ENCODE peak calls at places on chromosomes 16 and 17, in nine cellular contexts. Y, W, C, S, H, A, K, N and D are unnamed samples.

GRCh38 chr16:85611205-85611454 is 2.0 kb upstream of the GSE1 start:
- DNase-seq in Y (peak; percentile 42), W (no peak), C (no peak), S (no peak), H (no peak), A (no peak), K (no peak), N (no peak), D (no peak)

GRCh38 chr17:17528101-17528500 is 31.9 kb upstream of the RASD1 start:
- DNase-seq in Y (no peak), W (no peak), C (no peak), S (no peak), H (no peak), A (no peak), K (no peak), N (no peak), D (no peak)

GRCh38 chr17:40699359-40699758 is 4.2 kb downstream of the KRT24 start:
- DNase-seq in Y (no peak), W (no peak), C (no peak), S (no peak), H (no peak), A (no peak), K (no peak), N (no peak), D (no peak)

GRCh38 chr16:58638148-58639036 is 8.8 kb upstream of the CNOT1 start:
- DNase-seq in Y (peak; percentile 24), W (no peak), C (peak; percentile 89), S (no peak), H (no peak), A (no peak), K (peak; percentile 77), N (peak; percentile 74), D (peak; percentile 84)

GRCh38 chr17:40542562-40543411 is 22.5 kb downstream of the CCR7 start:
- DNase-seq in Y (peak; percentile 75), W (no peak), C (peak; percentile 89), S (peak; percentile 65), H (peak; percentile 45), A (no peak), K (no peak), N (peak; percentile 74), D (peak; percentile 96)

GRCh38 chr16:30958164-30959083 is 870 bp downstream of the SETD1A start:
- DNase-seq in Y (no peak), W (no peak), C (no peak), S (no peak), H (peak; percentile 67), A (peak; percentile 57), K (no peak), N (peak; percentile 51), D (peak; percentile 47)

GRCh38 chr17:77320501-77321256 is 179.9 kb downstream of the SEC14L1 start:
- DNase-seq in Y (no peak), W (no peak), C (peak; percentile 27), S (no peak), H (peak; percentile 5), A (no peak), K (no peak), N (peak; percentile 87), D (peak; percentile 64)

GRCh38 chr17:78357177-78357586 is 2.7 kb downstream of the SOCS3 start:
- DNase-seq in Y (peak; percentile 52), W (no peak), C (peak; percentile 78), S (no peak), H (no peak), A (no peak), K (no peak), N (peak; percentile 89), D (peak; percentile 44)

GRCh38 chr16:87945351-87946042 is 5.7 kb upstream of the BANP start:
- DNase-seq in Y (peak; percentile 80), W (no peak), C (no peak), S (no peak), H (no peak), A (no peak), K (no peak), N (peak; percentile 33), D (no peak)

GRCh38 chr17:40482722-40483121 is 18.7 kb downstream of the TNS4 start:
- DNase-seq in Y (no peak), W (no peak), C (no peak), S (no peak), H (no peak), A (no peak), K (no peak), N (no peak), D (peak; percentile 80)

GRCh38 chr16:56066617-56067016 is 124.7 kb upstream of the GNAO1 start:
- DNase-seq in Y (no peak), W (no peak), C (no peak), S (no peak), H (no peak), A (no peak), K (no peak), N (no peak), D (no peak)

GRCh38 chr17:82693168-82693867 is 5.2 kb downstream of the RAB40B start:
- DNase-seq in Y (no peak), W (no peak), C (no peak), S (no peak), H (no peak), A (no peak), K (no peak), N (no peak), D (no peak)

GRCh38 chr16:71666928-71667707 is 41.1 kb downstream of the MARVELD3 start:
- DNase-seq in Y (no peak), W (no peak), C (no peak), S (no peak), H (no peak), A (no peak), K (no peak), N (no peak), D (no peak)

GRCh38 chr17:78993241-78993956 is 13.7 kb upstream of the LGALS3BP start:
- DNase-seq in Y (peak; percentile 36), W (no peak), C (peak; percentile 60), S (peak; percentile 70), H (peak; percentile 38), A (peak; percentile 18), K (no peak), N (peak; percentile 53), D (peak; percentile 43)

GRCh38 chr17:70622382-70623260 is 453.3 kb downstream of the KCNJ2 start:
- DNase-seq in Y (peak; percentile 37), W (no peak), C (no peak), S (peak; percentile 0), H (no peak), A (no peak), K (no peak), N (peak; percentile 39), D (peak; percentile 75)

GRCh38 chr17:15930426-15930825 is 14.5 kb upstream of the ADORA2B start:
- DNase-seq in Y (no peak), W (no peak), C (no peak), S (no peak), H (no peak), A (no peak), K (no peak), N (no peak), D (no peak)

GRCh38 chr16:86634290-86634689 is 55.9 kb downstream of the FOXL1 start:
- DNase-seq in Y (no peak), W (no peak), C (peak; percentile 44), S (no peak), H (no peak), A (no peak), K (no peak), N (peak; percentile 36), D (peak; percentile 30)

GRCh38 chr17:43720311-43721060 is 38.1 kb downstream of the SOST start:
- DNase-seq in Y (peak; percentile 86), W (peak; percentile 48), C (peak; percentile 69), S (peak; percentile 78), H (peak; percentile 63), A (peak; percentile 55), K (no peak), N (peak; percentile 77), D (no peak)

GRCh38 chr17:413706-414440 is 61.3 kb upstream of the RPH3AL start:
- DNase-seq in Y (no peak), W (no peak), C (no peak), S (peak; percentile 39), H (no peak), A (no peak), K (no peak), N (no peak), D (no peak)

GRCh38 chr17:8807070-8807550 is 7.9 kb upstream of the MFSD6L start:
- DNase-seq in Y (no peak), W (no peak), C (no peak), S (no peak), H (no peak), A (no peak), K (no peak), N (peak; percentile 41), D (peak; percentile 35)

GRCh38 chr16:17544785-17545184 is 74.0 kb upstream of the XYLT1 start:
- DNase-seq in Y (no peak), W (no peak), C (no peak), S (peak; percentile 35), H (no peak), A (no peak), K (no peak), N (no peak), D (no peak)

GRCh38 chr17:36002631-36003030 is 1.3 kb upstream of the CCL15 start:
- DNase-seq in Y (no peak), W (no peak), C (no peak), S (no peak), H (no peak), A (no peak), K (no peak), N (no peak), D (no peak)

GRCh38 chr17:3870871-3871306 is 22.0 kb downstream of the CAMKK1 start:
- DNase-seq in Y (no peak), W (no peak), C (no peak), S (no peak), H (no peak), A (peak; percentile 21), K (no peak), N (peak; percentile 70), D (no peak)

GRCh38 chr16:73371584-73372319 is 323.8 kb upstream of the ZFHX3 start:
- DNase-seq in Y (no peak), W (no peak), C (no peak), S (no peak), H (no peak), A (no peak), K (no peak), N (no peak), D (no peak)

GRCh38 chr17:8555062-8555461 is 75.5 kb downstream of the MYH10 start:
- DNase-seq in Y (no peak), W (no peak), C (no peak), S (no peak), H (no peak), A (no peak), K (no peak), N (no peak), D (peak; percentile 32)

GRCh38 chr17:7346761-7347614 is 5.0 kb upstream of the KCTD11 start:
- DNase-seq in Y (no peak), W (no peak), C (no peak), S (no peak), H (no peak), A (no peak), K (no peak), N (no peak), D (no peak)

GRCh38 chr17:20089795-20090547 is 80.8 kb downstream of the SPECC1 start:
- DNase-seq in Y (no peak), W (no peak), C (no peak), S (no peak), H (no peak), A (no peak), K (no peak), N (no peak), D (no peak)

GRCh38 chr16:51355195-51355594 is 204.1 kb upstream of the SALL1 start:
- DNase-seq in Y (no peak), W (no peak), C (no peak), S (no peak), H (no peak), A (no peak), K (no peak), N (no peak), D (no peak)

GRCh38 chr17:31842416-31843381 is 16.3 kb downstream of the COPRS start:
- DNase-seq in Y (peak; percentile 61), W (peak; percentile 15), C (peak; percentile 80), S (peak; percentile 61), H (peak; percentile 46), A (peak; percentile 37), K (no peak), N (peak; percentile 82), D (peak; percentile 65)

GRCh38 chr16:68179196-68179795 is 56.6 kb downstream of the ESRP2 start:
- DNase-seq in Y (no peak), W (no peak), C (peak; percentile 6), S (no peak), H (no peak), A (no peak), K (no peak), N (no peak), D (no peak)

GRCh38 chr16:30780549-30780948 is 6.5 kb downstream of the ZNF629 start:
- DNase-seq in Y (no peak), W (no peak), C (no peak), S (no peak), H (no peak), A (no peak), K (no peak), N (no peak), D (no peak)